ENCODE peak calls at places on chromosomes 13 and 19, in seven cellular contexts. S is GM04504, J is colonic mucosa, W is HFF-Myc, Z is fibroblast of mammary gland, H is RCC 7860, Y is left colon. P is an unnamed sample.

GRCh38 chr13:98919566-98919965 is 58.3 kb downstream of the DOCK9 start:
- DNase-seq in S (no peak), J (no peak), W (no peak), Z (no peak), H (no peak), Y (no peak), P (no peak)

GRCh38 chr19:45283443-45284033 is 32.5 kb downstream of the MARK4 start:
- DNase-seq in S (no peak), J (no peak), W (no peak), Z (no peak), H (no peak), Y (no peak), P (no peak)

GRCh38 chr13:40495620-40496001 is 170.8 kb downstream of the FOXO1 start:
- DNase-seq in S (no peak), J (no peak), W (no peak), Z (no peak), H (no peak), Y (no peak), P (no peak)

GRCh38 chr19:32872391-32872790 is 2.8 kb upstream of the SLC7A9 start:
- DNase-seq in S (no peak), J (no peak), W (no peak), Z (no peak), H (no peak), Y (no peak), P (no peak)

GRCh38 chr19:4399871-4400768 is at the start of gene SH3GL1:
- DNase-seq in S (peak), J (peak), W (peak), Z (peak), H (peak), Y (peak), P (peak)

GRCh38 chr13:21054313-21054712 is 7.1 kb downstream of the LATS2 start:
- DNase-seq in S (no peak), J (no peak), W (no peak), Z (no peak), H (no peak), Y (no peak), P (no peak)

GRCh38 chr13:99979453-99980200 is 2.0 kb upstream of the ZIC2 start:
- DNase-seq in S (no peak), J (peak), W (no peak), Z (no peak), H (no peak), Y (no peak), P (no peak)

GRCh38 chr13:39462456-39462855 is 140.5 kb downstream of the LHFPL6 start:
- DNase-seq in S (no peak), J (no peak), W (no peak), Z (no peak), H (no peak), Y (no peak), P (peak)

GRCh38 chr13:100108913-100109507 is 20.1 kb downstream of the PCCA start:
- DNase-seq in S (no peak), J (no peak), W (no peak), Z (no peak), H (no peak), Y (no peak), P (no peak)

GRCh38 chr13:113273856-113274590 is 23.0 kb upstream of the LAMP1 start:
- DNase-seq in S (no peak), J (no peak), W (no peak), Z (peak), H (peak), Y (no peak), P (peak)

GRCh38 chr13:34591801-34592454 is 350.1 kb upstream of the NBEA start:
- DNase-seq in S (no peak), J (peak), W (no peak), Z (no peak), H (no peak), Y (no peak), P (no peak)

GRCh38 chr19:50162988-50163387 is at the start of gene IZUMO2:
- DNase-seq in S (no peak), J (peak), W (no peak), Z (no peak), H (no peak), Y (peak), P (no peak)

GRCh38 chr13:50220938-50221337 is 205.7 kb downstream of the KCNRG start:
- DNase-seq in S (no peak), J (no peak), W (no peak), Z (peak), H (no peak), Y (no peak), P (no peak)

GRCh38 chr19:54938906-54939305 is 8.4 kb downstream of the NLRP7 start:
- DNase-seq in S (no peak), J (no peak), W (no peak), Z (no peak), H (no peak), Y (no peak), P (peak)

GRCh38 chr19:47074621-47075020 is 26.2 kb upstream of the TMEM160 start:
- DNase-seq in S (no peak), J (no peak), W (no peak), Z (no peak), H (no peak), Y (no peak), P (no peak)